ENCODE peak calls at places on chromosome 4, in six cellular contexts. One of them, this sample, is unnamed.

GRCh38 chr4:3746701-3747581 is 19.2 kb upstream of the ADRA2C start:
- DNase-seq in right lobe of liver: no peak
- DNase-seq in GM23338: no peak
- DNase-seq in cardiac fibroblast: no peak
- DNase-seq in HFF-Myc: no peak
- DNase-seq in mesendoderm: no peak
- DNase-seq in this sample: no peak

GRCh38 chr4:141851246-141851891 is 215.0 kb downstream of the IL15 start:
- DNase-seq in right lobe of liver: no peak
- DNase-seq in GM23338: no peak
- DNase-seq in cardiac fibroblast: peak
- DNase-seq in HFF-Myc: no peak
- DNase-seq in mesendoderm: no peak
- DNase-seq in this sample: no peak

GRCh38 chr4:41644288-41644914 is 104.1 kb downstream of the PHOX2B start:
- DNase-seq in right lobe of liver: peak
- DNase-seq in GM23338: peak
- DNase-seq in cardiac fibroblast: peak
- DNase-seq in HFF-Myc: peak
- DNase-seq in mesendoderm: peak
- DNase-seq in this sample: no peak

GRCh38 chr4:13313856-13314255 is 170.3 kb downstream of the RAB28 start:
- DNase-seq in right lobe of liver: no peak
- DNase-seq in GM23338: no peak
- DNase-seq in cardiac fibroblast: no peak
- DNase-seq in HFF-Myc: peak
- DNase-seq in mesendoderm: no peak
- DNase-seq in this sample: no peak

GRCh38 chr4:33837043-33837442 is 2407.3 kb downstream of the ARAP2 start:
- DNase-seq in right lobe of liver: no peak
- DNase-seq in GM23338: no peak
- DNase-seq in cardiac fibroblast: peak
- DNase-seq in HFF-Myc: peak
- DNase-seq in mesendoderm: peak
- DNase-seq in this sample: peak

GRCh38 chr4:8940792-8941491 is 69.3 kb upstream of the HMX1 start:
- DNase-seq in right lobe of liver: no peak
- DNase-seq in GM23338: peak
- DNase-seq in cardiac fibroblast: no peak
- DNase-seq in HFF-Myc: no peak
- DNase-seq in mesendoderm: peak
- DNase-seq in this sample: no peak

GRCh38 chr4:40357738-40358137 is 22.6 kb downstream of the CHRNA9 start:
- DNase-seq in right lobe of liver: no peak
- DNase-seq in GM23338: no peak
- DNase-seq in cardiac fibroblast: no peak
- DNase-seq in HFF-Myc: no peak
- DNase-seq in mesendoderm: no peak
- DNase-seq in this sample: no peak

GRCh38 chr4:100359433-100359832 is 158.4 kb downstream of the EMCN start:
- DNase-seq in right lobe of liver: no peak
- DNase-seq in GM23338: no peak
- DNase-seq in cardiac fibroblast: no peak
- DNase-seq in HFF-Myc: no peak
- DNase-seq in mesendoderm: no peak
- DNase-seq in this sample: no peak

GRCh38 chr4:115505326-115505725 is 391.9 kb upstream of the NDST4 start:
- DNase-seq in right lobe of liver: no peak
- DNase-seq in GM23338: no peak
- DNase-seq in cardiac fibroblast: no peak
- DNase-seq in HFF-Myc: no peak
- DNase-seq in mesendoderm: no peak
- DNase-seq in this sample: no peak

GRCh38 chr4:21535901-21536300 is 412.7 kb downstream of the KCNIP4 start:
- DNase-seq in right lobe of liver: no peak
- DNase-seq in GM23338: no peak
- DNase-seq in cardiac fibroblast: no peak
- DNase-seq in HFF-Myc: no peak
- DNase-seq in mesendoderm: peak
- DNase-seq in this sample: no peak

GRCh38 chr4:154591890-154592289 is 1.3 kb upstream of the FGA start:
- DNase-seq in right lobe of liver: no peak
- DNase-seq in GM23338: no peak
- DNase-seq in cardiac fibroblast: no peak
- DNase-seq in HFF-Myc: no peak
- DNase-seq in mesendoderm: no peak
- DNase-seq in this sample: no peak

GRCh38 chr4:1045595-1046201 is 34.3 kb downstream of the FGFRL1 start:
- DNase-seq in right lobe of liver: peak
- DNase-seq in GM23338: no peak
- DNase-seq in cardiac fibroblast: no peak
- DNase-seq in HFF-Myc: no peak
- DNase-seq in mesendoderm: no peak
- DNase-seq in this sample: no peak

GRCh38 chr4:100295792-100296191 is 105.5 kb upstream of the DDIT4L start:
- DNase-seq in right lobe of liver: no peak
- DNase-seq in GM23338: no peak
- DNase-seq in cardiac fibroblast: peak
- DNase-seq in HFF-Myc: no peak
- DNase-seq in mesendoderm: no peak
- DNase-seq in this sample: no peak

GRCh38 chr4:3814026-3814570 is 47.9 kb downstream of the ADRA2C start:
- DNase-seq in right lobe of liver: no peak
- DNase-seq in GM23338: no peak
- DNase-seq in cardiac fibroblast: no peak
- DNase-seq in HFF-Myc: no peak
- DNase-seq in mesendoderm: no peak
- DNase-seq in this sample: no peak

GRCh38 chr4:1305781-1306455 is 16.2 kb downstream of the MAEA start:
- DNase-seq in right lobe of liver: no peak
- DNase-seq in GM23338: no peak
- DNase-seq in cardiac fibroblast: no peak
- DNase-seq in HFF-Myc: no peak
- DNase-seq in mesendoderm: no peak
- DNase-seq in this sample: no peak

GRCh38 chr4:55598641-55599040 is 6.6 kb upstream of the PDCL2 start:
- DNase-seq in right lobe of liver: no peak
- DNase-seq in GM23338: no peak
- DNase-seq in cardiac fibroblast: no peak
- DNase-seq in HFF-Myc: no peak
- DNase-seq in mesendoderm: no peak
- DNase-seq in this sample: no peak

GRCh38 chr4:1746265-1746691 is 25.0 kb downstream of the TACC3 start:
- DNase-seq in right lobe of liver: peak
- DNase-seq in GM23338: peak
- DNase-seq in cardiac fibroblast: peak
- DNase-seq in HFF-Myc: no peak
- DNase-seq in mesendoderm: peak
- DNase-seq in this sample: no peak

GRCh38 chr4:71833175-71833900 is 49.5 kb upstream of the GC start:
- DNase-seq in right lobe of liver: no peak
- DNase-seq in GM23338: no peak
- DNase-seq in cardiac fibroblast: no peak
- DNase-seq in HFF-Myc: no peak
- DNase-seq in mesendoderm: no peak
- DNase-seq in this sample: no peak

GRCh38 chr4:5773271-5773555 is 62.2 kb downstream of the EVC start:
- DNase-seq in right lobe of liver: no peak
- DNase-seq in GM23338: no peak
- DNase-seq in cardiac fibroblast: peak
- DNase-seq in HFF-Myc: peak
- DNase-seq in mesendoderm: no peak
- DNase-seq in this sample: no peak

GRCh38 chr4:111268769-111269414 is 646.0 kb upstream of the PITX2 start:
- DNase-seq in right lobe of liver: no peak
- DNase-seq in GM23338: no peak
- DNase-seq in cardiac fibroblast: peak
- DNase-seq in HFF-Myc: no peak
- DNase-seq in mesendoderm: no peak
- DNase-seq in this sample: peak

GRCh38 chr4:3492741-3493719 is 29.9 kb downstream of the DOK7 start:
- DNase-seq in right lobe of liver: no peak
- DNase-seq in GM23338: no peak
- DNase-seq in cardiac fibroblast: peak
- DNase-seq in HFF-Myc: no peak
- DNase-seq in mesendoderm: no peak
- DNase-seq in this sample: no peak

GRCh38 chr4:52051615-52052474 is 741 bp downstream of the SPATA18 start:
- DNase-seq in right lobe of liver: peak
- DNase-seq in GM23338: peak
- DNase-seq in cardiac fibroblast: peak
- DNase-seq in HFF-Myc: peak
- DNase-seq in mesendoderm: peak
- DNase-seq in this sample: peak

GRCh38 chr4:113700602-113701150 is 60.9 kb downstream of the CAMK2D start:
- DNase-seq in right lobe of liver: no peak
- DNase-seq in GM23338: no peak
- DNase-seq in cardiac fibroblast: no peak
- DNase-seq in HFF-Myc: no peak
- DNase-seq in mesendoderm: no peak
- DNase-seq in this sample: no peak

GRCh38 chr4:150593996-150594395 is 12.0 kb downstream of the MAB21L2 start:
- DNase-seq in right lobe of liver: no peak
- DNase-seq in GM23338: no peak
- DNase-seq in cardiac fibroblast: peak
- DNase-seq in HFF-Myc: no peak
- DNase-seq in mesendoderm: no peak
- DNase-seq in this sample: peak

GRCh38 chr4:184348311-184349233 is 125.8 kb downstream of the IRF2 start:
- DNase-seq in right lobe of liver: peak
- DNase-seq in GM23338: no peak
- DNase-seq in cardiac fibroblast: peak
- DNase-seq in HFF-Myc: no peak
- DNase-seq in mesendoderm: peak
- DNase-seq in this sample: no peak
- H3K4me3 ChIP-seq in right lobe of liver: peak
- H3K4me3 ChIP-seq in GM23338: no peak
- H3K4me3 ChIP-seq in cardiac fibroblast: no peak
- H3K4me3 ChIP-seq in HFF-Myc: no peak
- H3K4me3 ChIP-seq in mesendoderm: no peak
- H3K4me3 ChIP-seq in this sample: no peak

GRCh38 chr4:38958453-38958852 is 73.8 kb downstream of the TMEM156 start:
- DNase-seq in right lobe of liver: no peak
- DNase-seq in GM23338: no peak
- DNase-seq in cardiac fibroblast: no peak
- DNase-seq in HFF-Myc: peak
- DNase-seq in mesendoderm: no peak
- DNase-seq in this sample: no peak

GRCh38 chr4:38951598-38951997 is 80.6 kb downstream of the TMEM156 start:
- DNase-seq in right lobe of liver: no peak
- DNase-seq in GM23338: no peak
- DNase-seq in cardiac fibroblast: no peak
- DNase-seq in HFF-Myc: no peak
- DNase-seq in mesendoderm: no peak
- DNase-seq in this sample: no peak

GRCh38 chr4:38955957-38956356 is 76.3 kb downstream of the TMEM156 start:
- DNase-seq in right lobe of liver: no peak
- DNase-seq in GM23338: no peak
- DNase-seq in cardiac fibroblast: no peak
- DNase-seq in HFF-Myc: no peak
- DNase-seq in mesendoderm: no peak
- DNase-seq in this sample: no peak

GRCh38 chr4:38957947-38958346 is 74.3 kb downstream of the TMEM156 start:
- DNase-seq in right lobe of liver: no peak
- DNase-seq in GM23338: no peak
- DNase-seq in cardiac fibroblast: no peak
- DNase-seq in HFF-Myc: no peak
- DNase-seq in mesendoderm: no peak
- DNase-seq in this sample: no peak

GRCh38 chr4:38957239-38957815 is 74.9 kb downstream of the TMEM156 start:
- DNase-seq in right lobe of liver: no peak
- DNase-seq in GM23338: no peak
- DNase-seq in cardiac fibroblast: peak
- DNase-seq in HFF-Myc: no peak
- DNase-seq in mesendoderm: no peak
- DNase-seq in this sample: no peak
- H3K4me3 ChIP-seq in right lobe of liver: no peak
- H3K4me3 ChIP-seq in GM23338: no peak
- H3K4me3 ChIP-seq in cardiac fibroblast: no peak
- H3K4me3 ChIP-seq in HFF-Myc: no peak
- H3K4me3 ChIP-seq in mesendoderm: no peak
- H3K4me3 ChIP-seq in this sample: no peak

GRCh38 chr4:108465886-108466491 is 154.4 kb upstream of the RPL34 start:
- DNase-seq in right lobe of liver: no peak
- DNase-seq in GM23338: no peak
- DNase-seq in cardiac fibroblast: no peak
- DNase-seq in HFF-Myc: no peak
- DNase-seq in mesendoderm: no peak
- DNase-seq in this sample: no peak

GRCh38 chr4:108466936-108467902 is 153.2 kb upstream of the RPL34 start:
- DNase-seq in right lobe of liver: no peak
- DNase-seq in GM23338: no peak
- DNase-seq in cardiac fibroblast: peak
- DNase-seq in HFF-Myc: peak
- DNase-seq in mesendoderm: peak
- DNase-seq in this sample: peak
- H3K4me3 ChIP-seq in right lobe of liver: no peak
- H3K4me3 ChIP-seq in GM23338: no peak
- H3K4me3 ChIP-seq in cardiac fibroblast: no peak
- H3K4me3 ChIP-seq in HFF-Myc: no peak
- H3K4me3 ChIP-seq in mesendoderm: no peak
- H3K4me3 ChIP-seq in this sample: no peak

GRCh38 chr4:163665521-163666334 is 171.2 kb downstream of the TMA16 start:
- DNase-seq in right lobe of liver: no peak
- DNase-seq in GM23338: no peak
- DNase-seq in cardiac fibroblast: peak
- DNase-seq in HFF-Myc: no peak
- DNase-seq in mesendoderm: no peak
- DNase-seq in this sample: no peak

GRCh38 chr4:163663454-163664225 is 169.2 kb downstream of the TMA16 start:
- DNase-seq in right lobe of liver: no peak
- DNase-seq in GM23338: no peak
- DNase-seq in cardiac fibroblast: no peak
- DNase-seq in HFF-Myc: no peak
- DNase-seq in mesendoderm: no peak
- DNase-seq in this sample: no peak

GRCh38 chr4:163662761-163663160 is 168.3 kb downstream of the TMA16 start:
- DNase-seq in right lobe of liver: no peak
- DNase-seq in GM23338: no peak
- DNase-seq in cardiac fibroblast: no peak
- DNase-seq in HFF-Myc: no peak
- DNase-seq in mesendoderm: no peak
- DNase-seq in this sample: no peak

DNA sequence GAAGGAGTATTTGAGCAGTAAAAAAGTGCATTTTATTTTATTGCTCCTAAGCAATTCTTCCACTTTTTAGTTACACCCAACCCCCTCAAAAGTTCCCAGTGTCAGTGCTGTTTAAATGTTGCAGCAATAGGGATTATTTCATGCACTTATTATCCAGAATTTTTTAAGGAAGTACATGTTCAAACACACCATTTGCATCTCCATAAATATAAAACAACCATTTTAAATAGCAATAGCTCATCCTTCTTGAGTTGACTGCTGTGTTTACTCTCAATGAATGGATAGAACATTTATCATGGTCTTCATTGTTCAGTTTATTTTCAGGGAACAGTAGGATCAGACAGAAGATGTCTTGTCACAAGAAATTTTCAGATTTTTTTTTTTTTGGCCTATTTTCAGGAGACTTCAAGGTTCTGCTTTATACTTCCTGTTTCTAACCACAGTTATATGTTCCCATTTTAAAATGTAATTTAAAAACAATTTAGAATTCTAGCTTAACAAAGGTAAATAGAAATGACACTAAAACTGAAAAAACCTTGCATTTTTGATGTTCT is 171.9 kb downstream of the TMA16 start:
- DNase-seq in right lobe of liver: no peak
- DNase-seq in GM23338: no peak
- DNase-seq in cardiac fibroblast: no peak
- DNase-seq in HFF-Myc: no peak
- DNase-seq in mesendoderm: no peak
- DNase-seq in this sample: no peak
- H3K4me3 ChIP-seq in right lobe of liver: no peak
- H3K4me3 ChIP-seq in GM23338: no peak
- H3K4me3 ChIP-seq in cardiac fibroblast: no peak
- H3K4me3 ChIP-seq in HFF-Myc: no peak
- H3K4me3 ChIP-seq in mesendoderm: no peak
- H3K4me3 ChIP-seq in this sample: no peak

This sample was measured in AG09309.